ENCODE peak calls at places on chromosomes 16 and 17, in four cellular contexts. F is stimulated activated CD8-positive, alpha-beta memory T cell treated with anti-CD3 and anti-CD28 coated beads, Interleukin-4, amount 100 ng/mL, for 4 hours; J is AG04450; V is NCI-H774. U is an unnamed sample.

GRCh38 chr17:16943032-16943352 is 28.9 kb downstream of the TNFRSF13B start:
- DNase-seq in V (no peak), F (no peak), J (no peak), U (peak; percentile 29)

GRCh38 chr16:68338326-68339119 is 27.7 kb downstream of the PRMT7 start:
- DNase-seq in F (no peak), J (no peak), V (no peak), U (no peak)

GRCh38 chr16:24758986-24759385 is 29.5 kb downstream of the TNRC6A start:
- DNase-seq in V (no peak), J (no peak), F (no peak), U (no peak)

GRCh38 chr16:53435066-53435688 is 906 bp downstream of the RBL2 start:
- DNase-seq in V (peak; percentile 78), F (no peak), J (peak; percentile 70), U (peak; percentile 73)

GRCh38 chr17:78269893-78270490 is 38.6 kb downstream of the TMEM235 start:
- DNase-seq in V (no peak), J (no peak), F (no peak), U (peak; percentile 58)

GRCh38 chr16:48592839-48593429 is 17.0 kb downstream of the N4BP1 start:
- DNase-seq in J (no peak), V (no peak), F (no peak), U (no peak)

GRCh38 chr16:48491517-48491916 is 106.3 kb upstream of the SIAH1 start:
- DNase-seq in J (no peak), V (no peak), F (no peak), U (no peak)

GRCh38 chr16:19114359-19115147 is 789 bp downstream of the ITPRIPL2 start:
- DNase-seq in J (no peak), F (no peak), V (no peak), U (peak; percentile 69)

GRCh38 chr16:3029499-3030127 is 5.8 kb downstream of the THOC6 start:
- DNase-seq in F (no peak), J (no peak), V (no peak), U (no peak)

GRCh38 chr17:45170976-45171337 is 9.3 kb downstream of the HEXIM2 start:
- DNase-seq in V (no peak), J (no peak), F (no peak), U (no peak)

GRCh38 chr16:46586011-46586577 is 35.1 kb downstream of the SHCBP1 start:
- DNase-seq in F (no peak), J (no peak), V (no peak), U (no peak)

GRCh38 chr16:69894675-69895074 is 56.5 kb upstream of the CLEC18A start:
- DNase-seq in J (no peak), F (no peak), V (no peak), U (no peak)

GRCh38 chr17:2192367-2193028 is 111.1 kb downstream of the SMG6 start:
- DNase-seq in J (peak; percentile 93), F (peak; percentile 42), V (no peak), U (no peak)

GRCh38 chr16:68760671-68761275 is 23.7 kb downstream of the CDH1 start:
- DNase-seq in V (no peak), J (no peak), F (no peak), U (no peak)

GRCh38 chr16:80717611-80718010 is 86.8 kb downstream of the CDYL2 start:
- DNase-seq in F (no peak), V (no peak), J (no peak), U (no peak)

GRCh38 chr16:11621539-11621919 is 34.8 kb upstream of the LITAF start:
- DNase-seq in F (no peak), V (no peak), J (no peak), U (no peak)

GRCh38 chr16:10308305-10309193 is 77.3 kb upstream of the ATF7IP2 start:
- DNase-seq in J (no peak), F (no peak), V (no peak), U (no peak)

GRCh38 chr17:36921131-36921851 is 16.0 kb upstream of the LHX1 start:
- DNase-seq in J (no peak), V (no peak), F (peak; percentile 20), U (peak; percentile 95)

GRCh38 chr17:75152971-75153853 is 1.1 kb downstream of the JPT1 start:
- DNase-seq in F (no peak), J (no peak), V (peak; percentile 39), U (peak; percentile 76)

GRCh38 chr17:41942626-41943025 is 12.2 kb downstream of the ODAD4 start:
- DNase-seq in F (no peak), J (no peak), V (no peak), U (no peak)

GRCh38 chr16:80824623-80825364 is 20.4 kb upstream of the CDYL2 start:
- DNase-seq in J (peak; percentile 38), F (peak; percentile 10), V (no peak), U (no peak)

GRCh38 chr17:7982171-7982570 is 20.2 kb upstream of the GUCY2D start:
- DNase-seq in V (no peak), F (no peak), J (no peak), U (no peak)

GRCh38 chr16:89326721-89327120 is 109.2 kb downstream of the ZNF778 start:
- DNase-seq in J (no peak), V (no peak), F (no peak), U (no peak)